ENCODE peak calls at places on chromosomes 13 and 19, in seven cellular contexts. One of them, this sample, is unnamed.

GRCh38 chr13:113546571-113547247 is 37.8 kb upstream of the TFDP1 start:
- DNase-seq in non-pigmented ciliary epithelial cell: no peak
- DNase-seq in Daoy: no peak
- DNase-seq in NCI-H1092: no peak
- DNase-seq in mesendoderm: no peak
- DNase-seq in fibroblast of lung: no peak
- DNase-seq in glomerular endothelial cell: no peak
- DNase-seq in this sample: no peak

GRCh38 chr19:35232912-35233311 is 4.4 kb upstream of the FAM187B start:
- DNase-seq in mesendoderm: no peak
- DNase-seq in NCI-H1092: no peak
- DNase-seq in Daoy: no peak
- DNase-seq in fibroblast of lung: no peak
- DNase-seq in non-pigmented ciliary epithelial cell: no peak
- DNase-seq in glomerular endothelial cell: no peak
- DNase-seq in this sample: no peak

GRCh38 chr19:35757231-35757748 is 461 bp upstream of the HSPB6 start:
- DNase-seq in NCI-H1092: peak; percentile 63
- DNase-seq in Daoy: peak; percentile 85
- DNase-seq in mesendoderm: peak; percentile 90
- DNase-seq in non-pigmented ciliary epithelial cell: peak; percentile 76
- DNase-seq in glomerular endothelial cell: no peak
- DNase-seq in fibroblast of lung: peak; percentile 96
- DNase-seq in this sample: peak; percentile 72

GRCh38 chr13:109785141-109785891 is 1.1 kb downstream of the IRS2 start:
- DNase-seq in non-pigmented ciliary epithelial cell: no peak
- DNase-seq in glomerular endothelial cell: no peak
- DNase-seq in mesendoderm: peak; percentile 68
- DNase-seq in fibroblast of lung: peak; percentile 72
- DNase-seq in NCI-H1092: peak; percentile 73
- DNase-seq in Daoy: peak; percentile 74
- DNase-seq in this sample: peak; percentile 32

GRCh38 chr19:38728752-38729541 is 15.3 kb downstream of the CAPN12 start:
- DNase-seq in fibroblast of lung: no peak
- DNase-seq in Daoy: no peak
- DNase-seq in non-pigmented ciliary epithelial cell: no peak
- DNase-seq in NCI-H1092: no peak
- DNase-seq in mesendoderm: no peak
- DNase-seq in glomerular endothelial cell: no peak
- DNase-seq in this sample: no peak

GRCh38 chr13:47119568-47120080 is 222.8 kb upstream of the HTR2A start:
- DNase-seq in non-pigmented ciliary epithelial cell: no peak
- DNase-seq in fibroblast of lung: peak; percentile 43
- DNase-seq in glomerular endothelial cell: no peak
- DNase-seq in mesendoderm: peak; percentile 45
- DNase-seq in Daoy: no peak
- DNase-seq in NCI-H1092: no peak
- DNase-seq in this sample: no peak

GRCh38 chr13:29454931-29455481 is 140.5 kb downstream of the SLC7A1 start:
- DNase-seq in NCI-H1092: no peak
- DNase-seq in mesendoderm: peak; percentile 53
- DNase-seq in Daoy: peak; percentile 71
- DNase-seq in fibroblast of lung: peak; percentile 20
- DNase-seq in glomerular endothelial cell: no peak
- DNase-seq in non-pigmented ciliary epithelial cell: no peak
- DNase-seq in this sample: peak; percentile 66

GRCh38 chr19:50252111-50252886 is 48.9 kb downstream of the MYH14 start:
- DNase-seq in glomerular endothelial cell: peak; percentile 12
- DNase-seq in non-pigmented ciliary epithelial cell: no peak
- DNase-seq in mesendoderm: peak; percentile 65
- DNase-seq in fibroblast of lung: peak; percentile 3
- DNase-seq in Daoy: peak; percentile 41
- DNase-seq in NCI-H1092: no peak
- DNase-seq in this sample: no peak

GRCh38 chr19:15427350-15427700 is 8.5 kb upstream of the AKAP8L start:
- DNase-seq in non-pigmented ciliary epithelial cell: no peak
- DNase-seq in Daoy: no peak
- DNase-seq in fibroblast of lung: no peak
- DNase-seq in glomerular endothelial cell: no peak
- DNase-seq in mesendoderm: no peak
- DNase-seq in NCI-H1092: no peak
- DNase-seq in this sample: no peak

GRCh38 chr19:15292847-15293582 is 39.3 kb downstream of the BRD4 start:
- DNase-seq in Daoy: no peak
- DNase-seq in fibroblast of lung: no peak
- DNase-seq in mesendoderm: no peak
- DNase-seq in non-pigmented ciliary epithelial cell: no peak
- DNase-seq in NCI-H1092: no peak
- DNase-seq in glomerular endothelial cell: no peak
- DNase-seq in this sample: no peak

GRCh38 chr13:28641600-28641926 is 17.4 kb upstream of the POMP start:
- DNase-seq in Daoy: no peak
- DNase-seq in glomerular endothelial cell: no peak
- DNase-seq in NCI-H1092: no peak
- DNase-seq in fibroblast of lung: no peak
- DNase-seq in mesendoderm: no peak
- DNase-seq in non-pigmented ciliary epithelial cell: no peak
- DNase-seq in this sample: no peak

GRCh38 chr13:59681630-59682311 is 482.0 kb downstream of the DIAPH3 start:
- DNase-seq in non-pigmented ciliary epithelial cell: no peak
- DNase-seq in glomerular endothelial cell: no peak
- DNase-seq in NCI-H1092: no peak
- DNase-seq in Daoy: no peak
- DNase-seq in fibroblast of lung: no peak
- DNase-seq in mesendoderm: no peak
- DNase-seq in this sample: no peak

GRCh38 chr13:48775804-48776203 is 122.1 kb downstream of the CYSLTR2 start:
- DNase-seq in fibroblast of lung: peak; percentile 97
- DNase-seq in NCI-H1092: no peak
- DNase-seq in glomerular endothelial cell: no peak
- DNase-seq in Daoy: peak; percentile 83
- DNase-seq in mesendoderm: peak; percentile 36
- DNase-seq in non-pigmented ciliary epithelial cell: peak; percentile 94
- DNase-seq in this sample: peak; percentile 92

GRCh38 chr13:80550856-80551532 is 210.1 kb upstream of the SPRY2 start:
- DNase-seq in glomerular endothelial cell: no peak
- DNase-seq in NCI-H1092: no peak
- DNase-seq in mesendoderm: no peak
- DNase-seq in Daoy: no peak
- DNase-seq in non-pigmented ciliary epithelial cell: no peak
- DNase-seq in fibroblast of lung: peak; percentile 7
- DNase-seq in this sample: no peak

GRCh38 chr13:114131581-114132418 is 623 bp downstream of the RASA3 start:
- DNase-seq in fibroblast of lung: peak; percentile 59
- DNase-seq in NCI-H1092: no peak
- DNase-seq in Daoy: no peak
- DNase-seq in non-pigmented ciliary epithelial cell: no peak
- DNase-seq in mesendoderm: peak; percentile 35
- DNase-seq in glomerular endothelial cell: no peak
- DNase-seq in this sample: no peak

GRCh38 chr19:33296473-33297060 is 5.8 kb downstream of the CEBPA start:
- DNase-seq in mesendoderm: no peak
- DNase-seq in non-pigmented ciliary epithelial cell: no peak
- DNase-seq in NCI-H1092: no peak
- DNase-seq in glomerular endothelial cell: no peak
- DNase-seq in Daoy: no peak
- DNase-seq in fibroblast of lung: no peak
- DNase-seq in this sample: no peak

This sample was measured in HT1080.